ENCODE peak calls at places on chromosomes 13 and 19, in four cellular contexts. H is lung; Q is CD8-positive, alpha-beta T cell; V is uterus. W is an unnamed sample.
A peak's percentile ranks its signal among the peaks of the same experiment; 100 is the strongest.

GRCh38 chr19:2863818-2864217 is 3.3 kb upstream of the ZNF556 start:
- DNase-seq in H (no peak), Q (no peak), V (no peak), W (no peak)

GRCh38 chr13:80508031-80508430 is 167.1 kb upstream of the SPRY2 start:
- DNase-seq in H (no peak), Q (no peak), V (no peak), W (no peak)

GRCh38 chr19:18699403-18700054 is 16.0 kb downstream of the CRTC1 start:
- DNase-seq in H (no peak), Q (no peak), V (no peak), W (no peak)

GRCh38 chr19:34926361-34926684 is 380 bp upstream of the ZNF30 start:
- DNase-seq in H (no peak), Q (no peak), V (no peak), W (no peak)

GRCh38 chr19:45473366-45474190 is 5.8 kb downstream of the FOSB start:
- DNase-seq in H (no peak), Q (no peak), V (no peak), W (no peak)

GRCh38 chr13:73222627-73223026 is 163.8 kb downstream of the KLF5 start:
- DNase-seq in H (no peak), Q (no peak), V (no peak), W (no peak)

GRCh38 chr13:72384879-72385278 is 342.6 kb downstream of the MZT1 start:
- DNase-seq in H (no peak), Q (no peak), V (no peak), W (no peak)

GRCh38 chr13:53466576-53466975 is 438.0 kb downstream of the OLFM4 start:
- DNase-seq in H (no peak), Q (no peak), V (no peak), W (no peak)

GRCh38 chr19:6381030-6381750 is 5.5 kb upstream of the PSPN start:
- DNase-seq in H (no peak), Q (no peak), V (no peak), W (no peak)

GRCh38 chr13:33322474-33322827 is 36.9 kb upstream of the STARD13 start:
- DNase-seq in H (no peak), Q (no peak), V (peak; percentile 72), W (no peak)

GRCh38 chr13:52925775-52926285 is 77.4 kb upstream of the PCDH8 start:
- DNase-seq in H (no peak), Q (no peak), V (no peak), W (no peak)

GRCh38 chr13:109840893-109841287 is 54.5 kb upstream of the IRS2 start:
- DNase-seq in H (no peak), Q (no peak), V (no peak), W (no peak)

GRCh38 chr13:93244918-93245280 is 18.3 kb downstream of the GPC6 start:
- DNase-seq in H (no peak), Q (no peak), V (no peak), W (no peak)

GRCh38 chr19:18763674-18764590 is 27.2 kb downstream of the COMP start:
- DNase-seq in H (peak; percentile 64), Q (no peak), V (no peak), W (no peak)

GRCh38 chr19:17952041-17952976 is 14.6 kb upstream of the KCNN1 start:
- DNase-seq in H (no peak), Q (no peak), V (no peak), W (no peak)

GRCh38 chr13:24068472-24068871 is 92.0 kb upstream of the SPATA13 start:
- DNase-seq in H (no peak), Q (no peak), V (no peak), W (no peak)

GRCh38 chr19:16830679-16831078 is 1.5 kb downstream of the SIN3B start:
- DNase-seq in H (no peak), Q (no peak), V (no peak), W (no peak)

GRCh38 chr19:45249261-45250033 is 1.6 kb upstream of the MARK4 start:
- DNase-seq in H (no peak), Q (no peak), V (no peak), W (no peak)

GRCh38 chr13:32427852-32428580 is at the start of gene N4BP2L1:
- DNase-seq in H (peak; percentile 74), Q (peak; percentile 80), V (peak; percentile 75), W (peak; percentile 80)

GRCh38 chr19:50667759-50668231 is 18.6 kb downstream of the C19orf81 start:
- DNase-seq in H (no peak), Q (no peak), V (no peak), W (no peak)

GRCh38 chr19:33863436-33863835 is 66.8 kb downstream of the KCTD15 start:
- DNase-seq in H (no peak), Q (no peak), V (no peak), W (no peak)

GRCh38 chr19:40348961-40349507 is 539 bp downstream of the PLD3 start:
- DNase-seq in H (no peak), Q (no peak), V (no peak), W (no peak)

GRCh38 chr19:34851277-34851804 is 75.4 kb upstream of the ZNF30 start:
- DNase-seq in H (no peak), Q (no peak), V (no peak), W (no peak)

GRCh38 chr19:40465025-40465780 is at the start of gene BLVRB:
- DNase-seq in H (no peak), Q (no peak), V (no peak), W (no peak)

GRCh38 chr19:15635016-15635805 is 5.5 kb upstream of the CYP4F3 start:
- DNase-seq in H (no peak), Q (no peak), V (no peak), W (no peak)

GRCh38 chr19:1098177-1099051 is 3.2 kb upstream of the POLR2E start:
- DNase-seq in H (peak; percentile 68), Q (no peak), V (no peak), W (no peak)

GRCh38 chr19:2426661-2427322 is 594 bp downstream of the TIMM13 start:
- DNase-seq in H (no peak), Q (peak; percentile 35), V (no peak), W (peak; percentile 6)

GRCh38 chr13:35695411-35695810 is 218.9 kb upstream of the MAB21L1 start:
- DNase-seq in H (no peak), Q (no peak), V (no peak), W (no peak)

GRCh38 chr13:43196750-43197149 is 173.4 kb downstream of the DNAJC15 start:
- DNase-seq in H (no peak), Q (no peak), V (no peak), W (no peak)

GRCh38 chr13:43431279-43431678 is 355.5 kb downstream of the ENOX1 start:
- DNase-seq in H (no peak), Q (no peak), V (no peak), W (no peak)

GRCh38 chr13:43878897-43879322 is 630 bp downstream of the CCDC122 start:
- DNase-seq in H (peak; percentile 78), Q (peak; percentile 34), V (peak; percentile 65), W (no peak)

GRCh38 chr13:33185853-33186252 is 99.7 kb downstream of the STARD13 start:
- DNase-seq in H (no peak), Q (no peak), V (no peak), W (no peak)

GRCh38 chr19:56116606-56117005 is 4.5 kb downstream of the ZNF787 start:
- DNase-seq in H (no peak), Q (no peak), V (no peak), W (no peak)

GRCh38 chr13:111625526-111626315 is 305.3 kb downstream of the TEX29 start:
- DNase-seq in H (no peak), Q (no peak), V (no peak), W (no peak)

GRCh38 chr13:51552027-51552426 is 32.2 kb upstream of the WDFY2 start:
- DNase-seq in H (no peak), Q (no peak), V (no peak), W (no peak)

GRCh38 chr13:84925443-84925842 is 873.8 kb downstream of the SLITRK6 start:
- DNase-seq in H (no peak), Q (no peak), V (no peak), W (no peak)

GRCh38 chr19:10070730-10071446 is 15.2 kb upstream of the SHFL start:
- DNase-seq in H (no peak), Q (no peak), V (no peak), W (no peak)

GRCh38 chr13:91776650-91777193 is 378.3 kb downstream of the GPC5 start:
- DNase-seq in H (no peak), Q (no peak), V (no peak), W (no peak)

GRCh38 chr19:45470147-45471081 is 2.6 kb downstream of the FOSB start:
- DNase-seq in H (no peak), Q (peak; percentile 29), V (peak; percentile 48), W (no peak)

GRCh38 chr19:10603084-10603872 is 16.2 kb upstream of the AP1M2 start:
- DNase-seq in H (no peak), Q (peak; percentile 86), V (peak; percentile 27), W (peak; percentile 79)

GRCh38 chr13:113851480-113851803 is 12.4 kb downstream of the GAS6 start:
- DNase-seq in H (no peak), Q (no peak), V (no peak), W (no peak)

GRCh38 chr13:113853518-113854237 is 10.2 kb downstream of the GAS6 start:
- DNase-seq in H (no peak), Q (no peak), V (peak; percentile 23), W (no peak)

GRCh38 chr13:113851826-113852535 is 11.9 kb downstream of the GAS6 start:
- DNase-seq in H (no peak), Q (no peak), V (peak; percentile 12), W (no peak)

GRCh38 chr13:113854238-113855011 is 9.5 kb downstream of the GAS6 start:
- DNase-seq in H (no peak), Q (no peak), V (peak; percentile 52), W (no peak)

GRCh38 chr13:113852536-113853517 is 11.0 kb downstream of the GAS6 start:
- DNase-seq in H (no peak), Q (no peak), V (peak; percentile 16), W (no peak)
- H3K27ac ChIP-seq in H (no peak overlapping the region), Q (no peak overlapping the region), V (peak overlapping the region; percentile 62), W (no peak overlapping the region)

DNA sequence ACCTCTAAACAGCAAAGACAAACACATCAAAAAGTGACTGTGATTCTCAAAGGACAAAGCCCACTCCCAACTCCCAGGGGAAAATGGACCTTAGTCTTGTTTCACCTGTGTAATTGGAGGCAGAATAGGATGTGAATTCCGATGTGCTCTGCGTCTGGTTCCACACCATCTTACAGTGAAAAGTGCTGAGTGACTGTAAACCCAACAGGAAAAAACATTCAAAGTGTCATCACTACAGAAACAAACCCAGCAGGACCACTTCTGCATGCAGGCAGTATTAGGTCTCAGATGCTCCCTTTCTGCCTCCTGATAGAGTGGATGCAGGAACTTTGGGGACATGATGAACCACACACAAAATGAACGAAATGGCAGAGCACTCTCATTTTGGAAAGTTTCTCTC is 6.5 kb downstream of the UQCRFS1 start:
- DNase-seq in H (peak; percentile 19), Q (no peak), V (no peak), W (no peak)
- TF ChIP-seq CTCF in H (no peak), Q (no peak), V (no peak), W (no peak)

DNA sequence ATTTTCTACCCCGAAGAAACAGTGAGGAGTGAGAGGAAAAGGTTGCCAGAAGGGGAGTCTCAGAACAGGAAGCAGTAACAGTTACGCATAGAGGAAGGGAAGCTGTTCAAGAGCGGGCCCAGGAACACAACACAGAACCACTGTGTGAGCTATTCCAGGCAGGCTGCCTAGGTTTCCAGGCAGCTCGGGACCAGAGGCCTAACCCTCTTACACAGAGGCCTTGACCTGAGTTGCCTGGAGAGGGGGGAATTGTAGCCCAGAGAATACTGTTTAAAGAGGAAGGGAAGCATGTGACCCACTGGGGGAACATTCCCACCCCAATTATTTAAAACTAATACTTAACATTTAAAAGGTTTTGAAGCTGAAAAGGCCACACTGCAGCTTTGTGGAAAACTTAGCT is 93.3 kb upstream of the ZNF98 start:
- DNase-seq in H (no peak), Q (no peak), V (no peak), W (no peak)
- H3K9me3 ChIP-seq in H (no peaks in the 10 kb centered on the region), Q (no peaks in the 10 kb centered on the region), V (no peaks in the 10 kb centered on the region), W (peaks cover 39% of the 10 kb centered on the region)

GRCh38 chr19:54469496-54469934 is 3.6 kb downstream of the CDC42EP5 start:
- DNase-seq in H (no peak), Q (no peak), V (no peak), W (no peak)
- H3K27ac ChIP-seq in H (peak overlapping the region; percentile 51), Q (no peak overlapping the region), V (no peak overlapping the region), W (no peak overlapping the region)